ENCODE peak calls at places on chromosomes 5 and 9, in ten cellular contexts. J, O, W, M, G, P, V, A, R and T are unnamed samples.

GRCh38 chr5:55997742-55998351 is 3.1 kb upstream of the IL6ST start:
- DNase-seq in G (no peak), O (peak; percentile 78), P (peak; percentile 69), W (no peak), J (no peak), A (no peak), V (no peak), M (peak; percentile 83), R (no peak), T (peak; percentile 28)

GRCh38 chr5:143566139-143566538 is 162.7 kb upstream of the NR3C1 start:
- DNase-seq in J (no peak), M (no peak), W (no peak), G (no peak), A (no peak), R (no peak), V (no peak), P (no peak), O (no peak), T (no peak)

GRCh38 chr5:75049581-75050274 is 2.6 kb downstream of the GCNT4 start:
- DNase-seq in V (peak; percentile 70), R (peak; percentile 45), G (peak; percentile 68), M (peak; percentile 71), O (peak; percentile 67), P (peak; percentile 70), W (peak; percentile 79), J (peak; percentile 56), A (peak; percentile 90), T (peak; percentile 70)

GRCh38 chr9:72983512-72984021 is 30.7 kb upstream of the ALDH1A1 start:
- DNase-seq in A (no peak), M (no peak), J (no peak), O (no peak), R (no peak), V (no peak), W (no peak), G (no peak), P (no peak), T (peak; percentile 51)

GRCh38 chr9:74431467-74431866 is 65.7 kb upstream of the RORB start:
- DNase-seq in R (no peak), O (no peak), G (no peak), W (no peak), A (peak; percentile 54), P (no peak), J (no peak), V (no peak), M (no peak), T (no peak)

GRCh38 chr9:137166242-137167112 is 3.4 kb downstream of the LRRC26 start:
- DNase-seq in V (no peak), G (no peak), M (no peak), R (no peak), O (no peak), A (no peak), W (no peak), P (no peak), J (peak; percentile 50), T (no peak)

GRCh38 chr5:95530441-95530840 is 24.3 kb downstream of the SKIC3 start:
- DNase-seq in J (no peak), R (no peak), G (no peak), V (no peak), O (no peak), A (peak; percentile 13), W (no peak), M (peak; percentile 98), P (peak; percentile 28), T (peak; percentile 15)

GRCh38 chr5:78633710-78634109 is 14.9 kb downstream of the LHFPL2 start:
- DNase-seq in J (no peak), M (peak; percentile 35), A (no peak), R (no peak), P (peak; percentile 30), G (no peak), V (no peak), W (no peak), O (peak; percentile 63), T (no peak)

GRCh38 chr9:73219985-73220626 is 68.4 kb downstream of the ANXA1 start:
- DNase-seq in R (no peak), A (no peak), G (no peak), M (peak; percentile 83), O (no peak), J (no peak), V (no peak), W (no peak), P (peak; percentile 30), T (peak; percentile 13)

GRCh38 chr5:81757404-81757803 is 6.5 kb upstream of the SSBP2 start:
- DNase-seq in M (no peak), G (no peak), O (peak; percentile 51), A (no peak), W (no peak), R (no peak), V (no peak), J (no peak), P (no peak), T (no peak)

GRCh38 chr5:121199238-121199999 is 652.3 kb upstream of the FTMT start:
- DNase-seq in V (no peak), O (no peak), R (no peak), J (no peak), P (peak; percentile 34), G (no peak), A (no peak), W (no peak), M (peak; percentile 76), T (peak; percentile 28)

GRCh38 chr5:143023447-143024096 is 253.4 kb downstream of the ARHGAP26 start:
- DNase-seq in A (peak; percentile 10), M (peak; percentile 63), P (no peak), R (no peak), W (peak; percentile 65), O (no peak), V (no peak), G (no peak), J (peak; percentile 52), T (no peak)

GRCh38 chr5:1204693-1205242 is 3.4 kb downstream of the SLC6A19 start:
- DNase-seq in M (peak; percentile 56), W (peak; percentile 46), O (no peak), P (peak; percentile 44), R (peak; percentile 6), J (peak; percentile 76), V (no peak), G (peak; percentile 6), A (peak; percentile 69), T (peak; percentile 88)

GRCh38 chr9:98391884-98392283 is 136.4 kb upstream of the TBC1D2 start:
- DNase-seq in A (no peak), O (no peak), M (no peak), J (no peak), P (no peak), G (no peak), W (no peak), R (no peak), V (no peak), T (no peak)

GRCh38 chr9:97503862-97504210 is 2.4 kb downstream of the TMOD1 start:
- DNase-seq in A (no peak), J (no peak), M (no peak), V (no peak), R (no peak), O (no peak), G (no peak), W (no peak), P (no peak), T (no peak)

GRCh38 chr9:134326754-134327526 is 685 bp downstream of the RXRA start:
- DNase-seq in P (peak; percentile 8), J (peak; percentile 84), G (no peak), R (no peak), M (peak; percentile 78), O (no peak), W (no peak), V (peak; percentile 23), A (peak; percentile 63), T (peak; percentile 67)

GRCh38 chr5:82748688-82749091 is 328.5 kb downstream of the TMEM167A start:
- DNase-seq in J (no peak), M (no peak), P (no peak), V (no peak), R (no peak), O (no peak), W (no peak), G (no peak), A (no peak), T (no peak)

GRCh38 chr9:99489043-99489378 is 266.9 kb downstream of the SEC61B start:
- DNase-seq in W (no peak), V (no peak), G (no peak), J (peak; percentile 51), A (no peak), M (peak; percentile 83), P (no peak), O (no peak), R (no peak), T (no peak)

GRCh38 chr5:130580264-130580663 is 584.8 kb downstream of the HINT1 start:
- DNase-seq in R (no peak), V (no peak), A (no peak), O (no peak), W (no peak), M (no peak), P (no peak), G (no peak), J (no peak), T (no peak)

GRCh38 chr5:130578354-130578753 is 586.7 kb downstream of the HINT1 start:
- DNase-seq in V (no peak), O (no peak), A (peak; percentile 56), R (no peak), P (no peak), J (no peak), M (no peak), W (no peak), G (no peak), T (no peak)
- H3K79me2 ChIP-seq in V (no peaks in the 10 kb centered on the region), O (no peaks in the 10 kb centered on the region), A (no peaks in the 10 kb centered on the region), R (no peaks in the 10 kb centered on the region), P (no peaks in the 10 kb centered on the region), J (no peaks in the 10 kb centered on the region), M (no peaks in the 10 kb centered on the region), W (no peaks in the 10 kb centered on the region), G (no peaks in the 10 kb centered on the region), T (no peaks in the 10 kb centered on the region)

GRCh38 chr5:177509991-177510566 is 453 bp upstream of the DOK3 start:
- DNase-seq in J (no peak), V (no peak), W (peak; percentile 96), A (no peak), R (peak; percentile 93), M (no peak), O (no peak), P (no peak), G (no peak), T (no peak)
- H3K9me2 ChIP-seq in J (no peaks in the 10 kb centered on the region), V (no peaks in the 10 kb centered on the region), W (no peaks in the 10 kb centered on the region), A (no peaks in the 10 kb centered on the region), R (no peaks in the 10 kb centered on the region), M (no peaks in the 10 kb centered on the region), O (no peaks in the 10 kb centered on the region), P (no peaks in the 10 kb centered on the region), G (no peaks in the 10 kb centered on the region), T (no peaks in the 10 kb centered on the region)

GRCh38 chr5:132947661-132948060 is 15.8 kb downstream of the AFF4 start:
- DNase-seq in V (no peak), R (no peak), J (no peak), O (no peak), M (peak; percentile 40), W (no peak), G (no peak), A (no peak), P (no peak), T (no peak)
- H3K79me2 ChIP-seq in V (peaks cover 97% of the 10 kb centered on the region), R (peaks cover 66% of the 10 kb centered on the region), J (peaks cover 100% of the 10 kb centered on the region), O (peaks cover 95% of the 10 kb centered on the region), M (peaks cover 100% of the 10 kb centered on the region), W (peaks cover 96% of the 10 kb centered on the region), G (peaks cover 90% of the 10 kb centered on the region), A (peaks cover 100% of the 10 kb centered on the region), P (peaks cover 88% of the 10 kb centered on the region), T (peaks cover 100% of the 10 kb centered on the region)

GRCh38 chr9:2780846-2781245 is 63.0 kb downstream of the PUM3 start:
- DNase-seq in O (no peak), R (no peak), P (no peak), J (no peak), V (no peak), W (no peak), A (no peak), G (no peak), M (no peak), T (no peak)
- H3K9me2 ChIP-seq in O (no peaks in the 10 kb centered on the region), R (no peaks in the 10 kb centered on the region), P (no peaks in the 10 kb centered on the region), J (no peaks in the 10 kb centered on the region), V (no peaks in the 10 kb centered on the region), W (no peaks in the 10 kb centered on the region), A (no peaks in the 10 kb centered on the region), G (no peaks in the 10 kb centered on the region), M (no peaks in the 10 kb centered on the region), T (peaks cover 2% of the 10 kb centered on the region)

GRCh38 chr5:88829773-88830172 is 53.2 kb downstream of the MEF2C start:
- DNase-seq in W (peak; percentile 71), V (peak; percentile 52), J (no peak), G (no peak), O (no peak), R (peak; percentile 27), P (no peak), M (peak; percentile 41), A (no peak), T (no peak)
- H3K79me2 ChIP-seq in W (peaks cover 71% of the 10 kb centered on the region), V (peaks cover 99% of the 10 kb centered on the region), J (no peaks in the 10 kb centered on the region), G (no peaks in the 10 kb centered on the region), O (no peaks in the 10 kb centered on the region), R (no peaks in the 10 kb centered on the region), P (no peaks in the 10 kb centered on the region), M (no peaks in the 10 kb centered on the region), A (no peaks in the 10 kb centered on the region), T (no peaks in the 10 kb centered on the region)